ENCODE peak calls at places on chromosomes 7 and 10, in eight cellular contexts. I, Y, W, U, Z, G, K and O are unnamed samples.

GRCh38 chr10:32650246-32650655 is 204.3 kb downstream of the CCDC7 start:
- DNase-seq in I (no peak), Y (no peak), W (no peak), U (no peak), Z (no peak), G (no peak), K (no peak), O (peak; percentile 10)

GRCh38 chr10:28137907-28138880 is 139.3 kb upstream of the ODAD2 start:
- DNase-seq in I (no peak), Y (peak; percentile 49), W (no peak), U (no peak), Z (peak; percentile 3), G (no peak), K (no peak), O (no peak)

GRCh38 chr7:414681-415560 is 104.7 kb downstream of the PDGFA start:
- DNase-seq in I (no peak), Y (no peak), W (no peak), U (no peak), Z (no peak), G (no peak), K (no peak), O (no peak)

GRCh38 chr7:9488555-9488954 is 1055.1 kb downstream of the NXPH1 start:
- DNase-seq in I (no peak), Y (peak; percentile 81), W (no peak), U (peak; percentile 8), Z (peak; percentile 19), G (no peak), K (no peak), O (no peak)

GRCh38 chr7:1419310-1419634 is 40.0 kb downstream of the MICALL2 start:
- DNase-seq in I (no peak), Y (no peak), W (no peak), U (no peak), Z (no peak), G (no peak), K (no peak), O (no peak)

GRCh38 chr7:143954163-143954894 is at the start of gene OR2F1:
- DNase-seq in I (no peak), Y (no peak), W (no peak), U (no peak), Z (no peak), G (no peak), K (no peak), O (no peak)

GRCh38 chr10:88317099-88317498 is 266.0 kb downstream of the RNLS start:
- DNase-seq in I (no peak), Y (no peak), W (no peak), U (no peak), Z (no peak), G (no peak), K (no peak), O (no peak)

GRCh38 chr10:8049151-8049873 is 5.2 kb upstream of the GATA3 start:
- DNase-seq in I (no peak), Y (no peak), W (no peak), U (no peak), Z (no peak), G (no peak), K (no peak), O (peak; percentile 43)

GRCh38 chr10:108410231-108410630 is 1245.7 kb upstream of the SORCS1 start:
- DNase-seq in I (no peak), Y (no peak), W (no peak), U (no peak), Z (no peak), G (no peak), K (no peak), O (no peak)

GRCh38 chr7:138610671-138611170 is 90.4 kb downstream of the SVOPL start:
- DNase-seq in I (no peak), Y (no peak), W (no peak), U (no peak), Z (no peak), G (no peak), K (no peak), O (no peak)

GRCh38 chr10:51201947-51202346 is 127.7 kb downstream of the PRKG1 start:
- DNase-seq in I (no peak), Y (no peak), W (no peak), U (no peak), Z (no peak), G (no peak), K (no peak), O (no peak)

GRCh38 chr10:122280977-122281376 is 9.9 kb downstream of the BTBD16 start:
- DNase-seq in I (peak; percentile 16), Y (no peak), W (no peak), U (no peak), Z (no peak), G (no peak), K (no peak), O (no peak)

GRCh38 chr7:117186218-117186617 is 136.6 kb downstream of the WNT2 start:
- DNase-seq in I (no peak), Y (peak; percentile 62), W (no peak), U (no peak), Z (no peak), G (no peak), K (no peak), O (no peak)

GRCh38 chr7:96596120-96596826 is 113.4 kb downstream of the SEM1 start:
- DNase-seq in I (no peak), Y (peak; percentile 8), W (peak; percentile 92), U (peak; percentile 6), Z (peak; percentile 64), G (no peak), K (no peak), O (no peak)

GRCh38 chr7:30411173-30411572 is 67.4 kb downstream of the NOD1 start:
- DNase-seq in I (no peak), Y (no peak), W (no peak), U (no peak), Z (no peak), G (no peak), K (no peak), O (no peak)

GRCh38 chr10:75932921-75933320 is 501.5 kb downstream of the LRMDA start:
- DNase-seq in I (no peak), Y (no peak), W (no peak), U (no peak), Z (peak; percentile 5), G (no peak), K (no peak), O (no peak)